ENCODE peak calls at places on chromosomes 13 and 19, in four cellular contexts. One of them, this sample, is unnamed.

GRCh38 chr13:46476174-46476573 is 76.8 kb upstream of the LRCH1 start:
- DNase-seq in gastrocnemius medialis: no peak
- DNase-seq in right lobe of liver: no peak
- DNase-seq in uterus: no peak
- DNase-seq in this sample: no peak

GRCh38 chr19:51131780-51132680 is 7.3 kb downstream of the SIGLEC9 start:
- DNase-seq in gastrocnemius medialis: no peak
- DNase-seq in right lobe of liver: no peak
- DNase-seq in uterus: no peak
- DNase-seq in this sample: no peak

GRCh38 chr19:39166571-39167391 is 30.0 kb upstream of the NCCRP1 start:
- DNase-seq in gastrocnemius medialis: no peak
- DNase-seq in right lobe of liver: peak
- DNase-seq in uterus: peak
- DNase-seq in this sample: no peak

GRCh38 chr13:27638521-27638920 is 16.8 kb downstream of the POLR1D start:
- DNase-seq in gastrocnemius medialis: no peak
- DNase-seq in right lobe of liver: no peak
- DNase-seq in uterus: peak
- DNase-seq in this sample: no peak

GRCh38 chr13:110284809-110285519 is 22.0 kb downstream of the COL4A1 start:
- DNase-seq in gastrocnemius medialis: no peak
- DNase-seq in right lobe of liver: no peak
- DNase-seq in uterus: no peak
- DNase-seq in this sample: no peak

GRCh38 chr19:3039641-3040077 is 10.6 kb upstream of the TLE2 start:
- DNase-seq in gastrocnemius medialis: no peak
- DNase-seq in right lobe of liver: no peak
- DNase-seq in uterus: peak
- DNase-seq in this sample: no peak

GRCh38 chr19:3699071-3699740 is 1.1 kb downstream of the PIP5K1C start:
- DNase-seq in gastrocnemius medialis: no peak
- DNase-seq in right lobe of liver: peak
- DNase-seq in uterus: peak
- DNase-seq in this sample: peak

GRCh38 chr13:19890030-19890429 is 26.6 kb upstream of the ZMYM5 start:
- DNase-seq in gastrocnemius medialis: no peak
- DNase-seq in right lobe of liver: no peak
- DNase-seq in uterus: no peak
- DNase-seq in this sample: no peak

GRCh38 chr13:32087955-32088747 is 56.6 kb downstream of the FRY start:
- DNase-seq in gastrocnemius medialis: no peak
- DNase-seq in right lobe of liver: no peak
- DNase-seq in uterus: no peak
- DNase-seq in this sample: no peak

GRCh38 chr13:45306966-45307365 is 34.0 kb downstream of the TPT1 start:
- DNase-seq in gastrocnemius medialis: no peak
- DNase-seq in right lobe of liver: no peak
- DNase-seq in uterus: no peak
- DNase-seq in this sample: no peak
- TF ChIP-seq POLR2A in gastrocnemius medialis: no peak
- TF ChIP-seq POLR2A in right lobe of liver: no peak
- TF ChIP-seq POLR2A in uterus: no peak
- TF ChIP-seq POLR2A in this sample: no peak

GRCh38 chr19:37468961-37469777 is at the start of gene ZNF570:
- DNase-seq in gastrocnemius medialis: peak
- DNase-seq in right lobe of liver: peak
- DNase-seq in uterus: peak
- DNase-seq in this sample: no peak
- TF ChIP-seq POLR2A in gastrocnemius medialis: peak
- TF ChIP-seq POLR2A in right lobe of liver: no peak
- TF ChIP-seq POLR2A in uterus: peak
- TF ChIP-seq POLR2A in this sample: no peak

DNA sequence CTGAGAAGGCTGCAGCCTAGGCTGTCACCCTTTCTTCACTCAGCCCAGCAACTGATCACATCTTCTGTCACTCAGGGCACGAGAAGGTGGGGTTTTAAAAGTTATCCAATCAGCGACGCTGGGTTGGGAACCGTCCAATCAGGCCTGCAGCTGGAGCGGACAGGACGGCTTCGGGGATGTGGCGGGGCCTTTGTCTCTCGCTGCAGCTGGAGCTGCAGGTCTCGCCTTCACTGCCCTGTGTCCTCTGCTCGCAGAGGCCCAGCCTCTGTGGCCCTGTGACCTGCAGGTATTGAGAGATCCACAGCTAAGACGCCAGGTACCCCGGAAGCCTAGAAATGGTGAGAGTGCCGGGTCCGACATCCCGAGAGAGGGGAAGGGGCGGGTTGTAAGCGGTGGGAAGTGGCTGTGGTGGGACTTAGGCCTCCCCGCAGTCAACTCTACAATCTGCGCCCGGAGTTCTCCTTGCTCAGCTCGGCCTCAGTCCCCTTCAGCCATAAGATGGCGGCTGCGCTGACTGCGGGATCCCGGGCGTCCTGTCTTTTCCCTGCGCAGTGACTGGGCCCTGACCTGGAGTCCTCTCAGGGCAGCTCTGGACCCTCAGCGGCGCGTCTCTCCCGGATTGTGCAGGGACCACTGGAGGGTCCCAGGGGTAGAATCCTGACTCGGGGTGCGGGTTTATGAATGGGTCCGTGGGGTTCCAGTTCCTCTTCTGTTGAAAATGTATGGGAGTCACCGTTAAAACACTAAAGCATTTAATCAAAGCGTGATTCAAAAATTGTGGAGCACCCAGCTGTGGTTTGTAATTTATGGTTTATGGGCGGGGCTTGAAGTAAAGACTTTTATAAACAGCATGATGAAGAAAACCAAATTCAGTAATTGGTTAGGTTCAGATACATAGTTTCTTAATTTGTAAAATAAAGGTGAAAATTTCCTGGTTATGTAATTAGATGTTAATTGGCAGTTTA is at the start of gene ZNF714:
- DNase-seq in gastrocnemius medialis: peak
- DNase-seq in right lobe of liver: peak
- DNase-seq in uterus: peak
- DNase-seq in this sample: peak
- TF ChIP-seq POLR2A in gastrocnemius medialis: no peak
- TF ChIP-seq POLR2A in right lobe of liver: no peak
- TF ChIP-seq POLR2A in uterus: peak
- TF ChIP-seq POLR2A in this sample: peak

DNA sequence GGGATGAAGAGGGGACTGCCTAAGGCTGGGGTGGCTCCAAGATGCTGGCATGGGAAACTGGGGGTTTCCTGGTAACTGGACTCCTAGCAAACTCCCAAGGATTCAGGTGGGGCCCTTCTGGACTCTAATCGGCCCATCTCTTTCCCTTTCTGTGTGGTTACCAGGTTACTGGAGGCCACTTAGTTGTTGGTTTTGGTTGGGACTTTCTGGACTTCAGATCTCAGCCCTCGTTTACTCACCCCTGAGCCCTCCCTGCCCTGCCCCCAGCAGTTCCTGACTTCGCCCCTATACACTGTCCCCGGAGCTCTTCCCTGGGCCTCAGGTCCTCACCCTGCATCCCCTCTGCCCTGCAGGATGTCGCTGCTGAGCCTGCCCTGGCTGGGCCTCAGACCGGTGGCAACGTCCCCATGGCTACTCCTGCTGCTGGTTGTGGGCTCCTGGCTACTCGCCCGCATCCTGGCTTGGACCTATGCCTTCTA is 328 bp downstream of the CYP4F12 start:
- DNase-seq in gastrocnemius medialis: no peak
- DNase-seq in right lobe of liver: peak
- DNase-seq in uterus: no peak
- DNase-seq in this sample: no peak
- TF ChIP-seq POLR2A in gastrocnemius medialis: no peak
- TF ChIP-seq POLR2A in right lobe of liver: no peak
- TF ChIP-seq POLR2A in uterus: no peak
- TF ChIP-seq POLR2A in this sample: no peak

This sample was measured in H54.